ENCODE peak calls at places on chromosome 21, in seven cellular contexts. One of them, this sample, is unnamed.

GRCh38 chr21:15978158-15978805 is 248.5 kb downstream of the USP25 start:
- DNase-seq in stimulated activated CD8-positive, alpha-beta memory T cell treated with anti-CD3 and anti-CD28 coated beads, Interleukin-4, amount 100 ng/mL, for 1 hour: no peak
- DNase-seq in CD4-positive, alpha-beta T cell: no peak
- DNase-seq in amniotic stem cell: no peak
- DNase-seq in T-helper 1 cell: no peak
- DNase-seq in EH: peak; percentile 18
- DNase-seq in A549: no peak
- DNase-seq in this sample: no peak

GRCh38 chr21:36936361-36937135 is 29.9 kb downstream of the HLCS start:
- DNase-seq in stimulated activated CD8-positive, alpha-beta memory T cell treated with anti-CD3 and anti-CD28 coated beads, Interleukin-4, amount 100 ng/mL, for 1 hour: no peak
- DNase-seq in CD4-positive, alpha-beta T cell: no peak
- DNase-seq in amniotic stem cell: no peak
- DNase-seq in T-helper 1 cell: no peak
- DNase-seq in EH: no peak
- DNase-seq in A549: no peak
- DNase-seq in this sample: no peak

GRCh38 chr21:37429356-37429755 is 62.8 kb downstream of the DYRK1A start:
- DNase-seq in stimulated activated CD8-positive, alpha-beta memory T cell treated with anti-CD3 and anti-CD28 coated beads, Interleukin-4, amount 100 ng/mL, for 1 hour: no peak
- DNase-seq in CD4-positive, alpha-beta T cell: no peak
- DNase-seq in amniotic stem cell: no peak
- DNase-seq in T-helper 1 cell: no peak
- DNase-seq in EH: no peak
- DNase-seq in A549: no peak
- DNase-seq in this sample: no peak

GRCh38 chr21:42991992-42992740 is 17.8 kb downstream of the PKNOX1 start:
- DNase-seq in stimulated activated CD8-positive, alpha-beta memory T cell treated with anti-CD3 and anti-CD28 coated beads, Interleukin-4, amount 100 ng/mL, for 1 hour: no peak
- DNase-seq in CD4-positive, alpha-beta T cell: no peak
- DNase-seq in amniotic stem cell: peak; percentile 78
- DNase-seq in T-helper 1 cell: no peak
- DNase-seq in EH: peak; percentile 95
- DNase-seq in A549: no peak
- DNase-seq in this sample: peak; percentile 9

GRCh38 chr21:42120904-42121535 is 49.9 kb downstream of the UMODL1 start:
- DNase-seq in stimulated activated CD8-positive, alpha-beta memory T cell treated with anti-CD3 and anti-CD28 coated beads, Interleukin-4, amount 100 ng/mL, for 1 hour: no peak
- DNase-seq in CD4-positive, alpha-beta T cell: no peak
- DNase-seq in amniotic stem cell: no peak
- DNase-seq in T-helper 1 cell: no peak
- DNase-seq in EH: no peak
- DNase-seq in A549: no peak
- DNase-seq in this sample: no peak

GRCh38 chr21:35045539-35046222 is 3.4 kb downstream of the RUNX1 start:
- DNase-seq in stimulated activated CD8-positive, alpha-beta memory T cell treated with anti-CD3 and anti-CD28 coated beads, Interleukin-4, amount 100 ng/mL, for 1 hour: no peak
- DNase-seq in CD4-positive, alpha-beta T cell: peak; percentile 42
- DNase-seq in amniotic stem cell: no peak
- DNase-seq in T-helper 1 cell: peak; percentile 30
- DNase-seq in EH: no peak
- DNase-seq in A549: no peak
- DNase-seq in this sample: no peak

GRCh38 chr21:19326581-19327319 is 923.2 kb upstream of the TMPRSS15 start:
- DNase-seq in stimulated activated CD8-positive, alpha-beta memory T cell treated with anti-CD3 and anti-CD28 coated beads, Interleukin-4, amount 100 ng/mL, for 1 hour: no peak
- DNase-seq in CD4-positive, alpha-beta T cell: no peak
- DNase-seq in amniotic stem cell: no peak
- DNase-seq in T-helper 1 cell: no peak
- DNase-seq in EH: no peak
- DNase-seq in A549: no peak
- DNase-seq in this sample: no peak

GRCh38 chr21:29298348-29299045 is at the start of gene BACH1:
- DNase-seq in stimulated activated CD8-positive, alpha-beta memory T cell treated with anti-CD3 and anti-CD28 coated beads, Interleukin-4, amount 100 ng/mL, for 1 hour: peak; percentile 75
- DNase-seq in CD4-positive, alpha-beta T cell: peak; percentile 84
- DNase-seq in amniotic stem cell: peak; percentile 83
- DNase-seq in T-helper 1 cell: peak; percentile 83
- DNase-seq in EH: peak; percentile 93
- DNase-seq in A549: peak; percentile 49
- DNase-seq in this sample: peak; percentile 87

GRCh38 chr21:18220498-18220897 is 24.1 kb upstream of the CHODL start:
- DNase-seq in stimulated activated CD8-positive, alpha-beta memory T cell treated with anti-CD3 and anti-CD28 coated beads, Interleukin-4, amount 100 ng/mL, for 1 hour: no peak
- DNase-seq in CD4-positive, alpha-beta T cell: no peak
- DNase-seq in amniotic stem cell: no peak
- DNase-seq in T-helper 1 cell: no peak
- DNase-seq in EH: no peak
- DNase-seq in A549: no peak
- DNase-seq in this sample: no peak

GRCh38 chr21:43869486-43870325 is 4.7 kb downstream of the AGPAT3 start:
- DNase-seq in stimulated activated CD8-positive, alpha-beta memory T cell treated with anti-CD3 and anti-CD28 coated beads, Interleukin-4, amount 100 ng/mL, for 1 hour: no peak
- DNase-seq in CD4-positive, alpha-beta T cell: no peak
- DNase-seq in amniotic stem cell: no peak
- DNase-seq in T-helper 1 cell: no peak
- DNase-seq in EH: no peak
- DNase-seq in A549: no peak
- DNase-seq in this sample: no peak

GRCh38 chr21:38365521-38365920 is 108.7 kb downstream of the KCNJ15 start:
- DNase-seq in stimulated activated CD8-positive, alpha-beta memory T cell treated with anti-CD3 and anti-CD28 coated beads, Interleukin-4, amount 100 ng/mL, for 1 hour: no peak
- DNase-seq in CD4-positive, alpha-beta T cell: no peak
- DNase-seq in amniotic stem cell: no peak
- DNase-seq in T-helper 1 cell: no peak
- DNase-seq in EH: no peak
- DNase-seq in A549: no peak
- DNase-seq in this sample: no peak

GRCh38 chr21:44994016-44994365 is 54.2 kb downstream of the SLX9 start:
- DNase-seq in stimulated activated CD8-positive, alpha-beta memory T cell treated with anti-CD3 and anti-CD28 coated beads, Interleukin-4, amount 100 ng/mL, for 1 hour: no peak
- DNase-seq in CD4-positive, alpha-beta T cell: no peak
- DNase-seq in amniotic stem cell: no peak
- DNase-seq in T-helper 1 cell: no peak
- DNase-seq in EH: no peak
- DNase-seq in A549: no peak
- DNase-seq in this sample: no peak

GRCh38 chr21:33261635-33262034 is 4.5 kb upstream of the IL10RB start:
- DNase-seq in stimulated activated CD8-positive, alpha-beta memory T cell treated with anti-CD3 and anti-CD28 coated beads, Interleukin-4, amount 100 ng/mL, for 1 hour: no peak
- DNase-seq in CD4-positive, alpha-beta T cell: no peak
- DNase-seq in amniotic stem cell: no peak
- DNase-seq in T-helper 1 cell: no peak
- DNase-seq in EH: peak; percentile 83
- DNase-seq in A549: no peak
- DNase-seq in this sample: no peak

GRCh38 chr21:31656199-31657095 is 3.0 kb upstream of the SOD1 start:
- DNase-seq in stimulated activated CD8-positive, alpha-beta memory T cell treated with anti-CD3 and anti-CD28 coated beads, Interleukin-4, amount 100 ng/mL, for 1 hour: no peak
- DNase-seq in CD4-positive, alpha-beta T cell: no peak
- DNase-seq in amniotic stem cell: no peak
- DNase-seq in T-helper 1 cell: no peak
- DNase-seq in EH: no peak
- DNase-seq in A549: no peak
- DNase-seq in this sample: no peak

GRCh38 chr21:41360072-41360821 is 1.6 kb upstream of the MX2 start:
- DNase-seq in stimulated activated CD8-positive, alpha-beta memory T cell treated with anti-CD3 and anti-CD28 coated beads, Interleukin-4, amount 100 ng/mL, for 1 hour: no peak
- DNase-seq in CD4-positive, alpha-beta T cell: no peak
- DNase-seq in amniotic stem cell: no peak
- DNase-seq in T-helper 1 cell: no peak
- DNase-seq in EH: peak; percentile 71
- DNase-seq in A549: no peak
- DNase-seq in this sample: no peak

GRCh38 chr21:35212393-35213127 is 163.5 kb upstream of the RUNX1 start:
- DNase-seq in stimulated activated CD8-positive, alpha-beta memory T cell treated with anti-CD3 and anti-CD28 coated beads, Interleukin-4, amount 100 ng/mL, for 1 hour: no peak
- DNase-seq in CD4-positive, alpha-beta T cell: no peak
- DNase-seq in amniotic stem cell: no peak
- DNase-seq in T-helper 1 cell: no peak
- DNase-seq in EH: peak; percentile 86
- DNase-seq in A549: no peak
- DNase-seq in this sample: no peak

GRCh38 chr21:26167593-26167992 is 3.0 kb downstream of the APP start:
- DNase-seq in stimulated activated CD8-positive, alpha-beta memory T cell treated with anti-CD3 and anti-CD28 coated beads, Interleukin-4, amount 100 ng/mL, for 1 hour: no peak
- DNase-seq in CD4-positive, alpha-beta T cell: no peak
- DNase-seq in amniotic stem cell: no peak
- DNase-seq in T-helper 1 cell: no peak
- DNase-seq in EH: no peak
- DNase-seq in A549: no peak
- DNase-seq in this sample: no peak

GRCh38 chr21:32087452-32087851 is 191.4 kb downstream of the MIS18A start:
- DNase-seq in stimulated activated CD8-positive, alpha-beta memory T cell treated with anti-CD3 and anti-CD28 coated beads, Interleukin-4, amount 100 ng/mL, for 1 hour: no peak
- DNase-seq in CD4-positive, alpha-beta T cell: no peak
- DNase-seq in amniotic stem cell: no peak
- DNase-seq in T-helper 1 cell: no peak
- DNase-seq in EH: no peak
- DNase-seq in A549: no peak
- DNase-seq in this sample: no peak

GRCh38 chr21:24375201-24375600 is 1232.1 kb downstream of the MRPL39 start:
- DNase-seq in stimulated activated CD8-positive, alpha-beta memory T cell treated with anti-CD3 and anti-CD28 coated beads, Interleukin-4, amount 100 ng/mL, for 1 hour: no peak
- DNase-seq in CD4-positive, alpha-beta T cell: no peak
- DNase-seq in amniotic stem cell: no peak
- DNase-seq in T-helper 1 cell: no peak
- DNase-seq in EH: no peak
- DNase-seq in A549: no peak
- DNase-seq in this sample: no peak

GRCh38 chr21:32412162-32412997 is at the start of gene EVA1C:
- DNase-seq in stimulated activated CD8-positive, alpha-beta memory T cell treated with anti-CD3 and anti-CD28 coated beads, Interleukin-4, amount 100 ng/mL, for 1 hour: peak; percentile 38
- DNase-seq in CD4-positive, alpha-beta T cell: peak; percentile 63
- DNase-seq in amniotic stem cell: no peak
- DNase-seq in T-helper 1 cell: peak; percentile 76
- DNase-seq in EH: peak; percentile 53
- DNase-seq in A549: peak; percentile 51
- DNase-seq in this sample: peak; percentile 27

GRCh38 chr21:45341779-45342178 is 54.1 kb upstream of the POFUT2 start:
- DNase-seq in stimulated activated CD8-positive, alpha-beta memory T cell treated with anti-CD3 and anti-CD28 coated beads, Interleukin-4, amount 100 ng/mL, for 1 hour: no peak
- DNase-seq in CD4-positive, alpha-beta T cell: no peak
- DNase-seq in amniotic stem cell: no peak
- DNase-seq in T-helper 1 cell: no peak
- DNase-seq in EH: no peak
- DNase-seq in A549: no peak
- DNase-seq in this sample: no peak